ENCODE peak calls at places on chromosomes 13 and 19, in eight cellular contexts. E is left ventricle myocardium inferior; A is cardiac muscle cell; M is fibroblast of pulmonary artery; D is tibial nerve; P is activated T-helper 9 cell treated with anti-CD3 and anti-CD28 coated beads, Interleukin-2, amount 50 U/mL, for 16 hours; Z is epithelial cell of esophagus; W is hepatic stellate cell. T is an unnamed sample.

GRCh38 chr13:98181106-98181815 is 4.2 kb upstream of the RNF113B start:
- DNase-seq in E (no peak), A (no peak), M (no peak), D (no peak), P (no peak), Z (no peak), W (no peak), T (no peak)

GRCh38 chr19:11458236-11458900 is 22.5 kb downstream of the ELAVL3 start:
- DNase-seq in E (no peak), A (no peak), M (no peak), D (no peak), P (no peak), Z (no peak), W (no peak), T (no peak)

GRCh38 chr19:45098521-45099464 is 5.8 kb downstream of the PPP1R37 start:
- DNase-seq in E (peak; percentile 45), A (peak; percentile 65), M (peak; percentile 72), D (no peak), P (no peak), Z (no peak), W (no peak), T (no peak)

GRCh38 chr13:19952850-19953249 is 5.7 kb upstream of the ZMYM2 start:
- DNase-seq in E (no peak), A (no peak), M (no peak), D (no peak), P (no peak), Z (peak; percentile 70), W (no peak), T (no peak)

GRCh38 chr13:79779761-79780160 is 298.8 kb downstream of the NDFIP2 start:
- DNase-seq in E (no peak), A (peak; percentile 71), M (peak; percentile 75), D (peak; percentile 42), P (no peak), Z (peak; percentile 85), W (peak; percentile 29), T (no peak)

GRCh38 chr19:15591796-15592195 is 23.2 kb upstream of the CYP4F8 start:
- DNase-seq in E (no peak), A (no peak), M (no peak), D (no peak), P (no peak), Z (no peak), W (no peak), T (no peak)

GRCh38 chr13:53272873-53273272 is 244.3 kb downstream of the OLFM4 start:
- DNase-seq in E (no peak), A (no peak), M (no peak), D (no peak), P (no peak), Z (no peak), W (no peak), T (no peak)

GRCh38 chr19:37361994-37362393 is 8.9 kb upstream of the ZNF527 start:
- DNase-seq in E (no peak), A (peak; percentile 16), M (peak; percentile 42), D (no peak), P (no peak), Z (peak; percentile 13), W (no peak), T (no peak)

GRCh38 chr13:51821666-51822065 is 17.7 kb upstream of the DHRS12 start:
- DNase-seq in E (no peak), A (no peak), M (no peak), D (no peak), P (no peak), Z (no peak), W (no peak), T (no peak)

T was measured in CD4-positive, alpha-beta T cell.